ENCODE peak calls at places on chromosomes 12 and 14, in six cellular contexts. P is T-helper 17 cell, T is adipocyte, X is ureter, G is kidney glomerular epithelial cell, K is NCI-H510A treated with DMSO at 0.1 percent for 48 hours. M is an unnamed sample.
A peak's percentile ranks its signal among the peaks of the same experiment; 100 is the strongest.

GRCh38 chr12:4140607-4141301 is 132.8 kb upstream of the CCND2 start:
- DNase-seq in P (no peak), T (no peak), X (no peak), G (no peak), K (no peak), M (no peak)

GRCh38 chr12:31742891-31743290 is 14.1 kb upstream of the AMN1 start:
- DNase-seq in P (no peak), T (no peak), X (no peak), G (no peak), K (no peak), M (no peak)

GRCh38 chr12:58302487-58303011 is 361.2 kb downstream of the ATP23 start:
- DNase-seq in P (no peak), T (peak; percentile 7), X (peak; percentile 51), G (no peak), K (peak; percentile 96), M (peak; percentile 78)

GRCh38 chr14:36519431-36520321 is at the start of gene NKX2-1:
- DNase-seq in P (no peak), T (peak; percentile 5), X (no peak), G (no peak), K (peak; percentile 91), M (no peak)

GRCh38 chr12:114189266-114189665 is 216.7 kb downstream of the TBX5 start:
- DNase-seq in P (no peak), T (no peak), X (no peak), G (no peak), K (no peak), M (no peak)

GRCh38 chr12:131565256-131566005 is 145.5 kb upstream of the SFSWAP start:
- DNase-seq in P (no peak), T (no peak), X (no peak), G (no peak), K (no peak), M (no peak)

GRCh38 chr14:97039717-97040363 is 242.7 kb downstream of the VRK1 start:
- DNase-seq in P (no peak), T (no peak), X (no peak), G (no peak), K (no peak), M (no peak)

GRCh38 chr12:51850081-51850932 is 1.8 kb upstream of the FIGNL2 start:
- DNase-seq in P (no peak), T (no peak), X (no peak), G (no peak), K (no peak), M (no peak)

GRCh38 chr14:52998376-52999010 is 47.6 kb upstream of the FERMT2 start:
- DNase-seq in P (no peak), T (peak; percentile 74), X (no peak), G (no peak), K (no peak), M (no peak)

GRCh38 chr14:68173227-68173972 is 353.8 kb downstream of the RAD51B start:
- DNase-seq in P (no peak), T (no peak), X (no peak), G (peak; percentile 76), K (no peak), M (no peak)